ENCODE peak calls at places on chromosomes 6 and 20, in seven cellular contexts. M is lower leg skin, K is uterus, X is K562, Q is breast epithelium, P is HepG2, L is upper lobe of left lung. T is an unnamed sample.

GRCh38 chr6:144468709-144469108 is 183.6 kb downstream of the UTRN start:
- DNase-seq in M (no peak), K (no peak), X (peak; percentile 30), Q (no peak), P (no peak), L (peak; percentile 20), T (no peak)

GRCh38 chr6:26598267-26598666 is 1.5 kb downstream of the ABT1 start:
- DNase-seq in M (no peak), K (peak; percentile 30), X (no peak), Q (no peak), P (no peak), L (peak; percentile 68), T (no peak)

GRCh38 chr20:1215386-1216170 is 10.3 kb upstream of the RAD21L1 start:
- DNase-seq in M (no peak), K (no peak), X (peak; percentile 84), Q (no peak), P (no peak), L (no peak), T (no peak)

GRCh38 chr20:9068896-9069663 is at the start of gene PLCB4:
- DNase-seq in M (peak; percentile 88), K (peak; percentile 36), X (peak; percentile 27), Q (peak; percentile 64), P (no peak), L (peak; percentile 88), T (peak; percentile 38)

GRCh38 chr20:46894971-46895905 is 595 bp downstream of the EYA2 start:
- DNase-seq in M (peak; percentile 83), K (no peak), X (no peak), Q (no peak), P (no peak), L (no peak), T (no peak)

GRCh38 chr6:84453499-84453898 is 226.1 kb upstream of the CEP162 start:
- DNase-seq in M (no peak), K (no peak), X (no peak), Q (no peak), P (no peak), L (no peak), T (no peak)

GRCh38 chr20:10536531-10536930 is 101.4 kb downstream of the SLX4IP start:
- DNase-seq in M (no peak), K (no peak), X (no peak), Q (peak; percentile 56), P (peak; percentile 61), L (no peak), T (peak; percentile 77)

GRCh38 chr20:64065973-64066341 is 3.0 kb downstream of the TCEA2 start:
- DNase-seq in M (no peak), K (no peak), X (peak; percentile 75), Q (no peak), P (no peak), L (peak; percentile 46), T (no peak)

GRCh38 chr6:162576009-162576408 is 151.6 kb downstream of the PRKN start:
- DNase-seq in M (no peak), K (no peak), X (no peak), Q (no peak), P (no peak), L (no peak), T (no peak)

GRCh38 chr6:45327956-45328522 is at the start of gene RUNX2:
- DNase-seq in M (no peak), K (no peak), X (no peak), Q (no peak), P (no peak), L (no peak), T (no peak)

GRCh38 chr20:18279231-18279630 is 9.1 kb upstream of the ZNF133 start:
- DNase-seq in M (no peak), K (no peak), X (no peak), Q (no peak), P (no peak), L (no peak), T (no peak)

GRCh38 chr6:36697481-36697903 is at the start of gene RAB44:
- DNase-seq in M (peak; percentile 82), K (no peak), X (no peak), Q (no peak), P (no peak), L (no peak), T (no peak)

GRCh38 chr20:640674-641515 is 12.1 kb downstream of the SRXN1 start:
- DNase-seq in M (no peak), K (no peak), X (no peak), Q (no peak), P (no peak), L (no peak), T (no peak)

GRCh38 chr6:138757131-138757530 is 16.4 kb upstream of the CCDC28A start:
- DNase-seq in M (no peak), K (no peak), X (no peak), Q (no peak), P (no peak), L (no peak), T (no peak)

GRCh38 chr6:64497634-64498033 is 862.0 kb downstream of the PHF3 start:
- DNase-seq in M (no peak), K (no peak), X (no peak), Q (no peak), P (no peak), L (no peak), T (no peak)

GRCh38 chr6:133551847-133552331 is 310.7 kb downstream of the EYA4 start:
- DNase-seq in M (peak; percentile 80), K (peak; percentile 30), X (no peak), Q (no peak), P (no peak), L (no peak), T (peak; percentile 34)

GRCh38 chr6:149032599-149033405 is 284.7 kb upstream of the TAB2 start:
- DNase-seq in M (no peak), K (peak; percentile 64), X (no peak), Q (no peak), P (peak; percentile 98), L (no peak), T (peak; percentile 54)

GRCh38 chr6:29488874-29489273 is 1.1 kb upstream of the MAS1L start:
- DNase-seq in M (no peak), K (no peak), X (no peak), Q (no peak), P (no peak), L (no peak), T (no peak)

GRCh38 chr6:49526598-49526997 is 23.9 kb upstream of the C6orf141 start:
- DNase-seq in M (no peak), K (no peak), X (no peak), Q (no peak), P (no peak), L (no peak), T (no peak)

GRCh38 chr6:44277763-44278162 is 7.5 kb downstream of the TMEM151B start:
- DNase-seq in M (no peak), K (no peak), X (no peak), Q (no peak), P (no peak), L (peak; percentile 25), T (no peak)

GRCh38 chr6:130046711-130047439 is 28.5 kb downstream of the L3MBTL3 start:
- DNase-seq in M (no peak), K (no peak), X (no peak), Q (no peak), P (no peak), L (no peak), T (no peak)

GRCh38 chr6:162119349-162119748 is 608.2 kb downstream of the PRKN start:
- DNase-seq in M (peak; percentile 88), K (no peak), X (no peak), Q (no peak), P (no peak), L (no peak), T (no peak)

GRCh38 chr6:53547815-53548496 is 3.1 kb upstream of the GCLC start:
- DNase-seq in M (peak; percentile 99), K (peak; percentile 97), X (peak; percentile 98), Q (peak; percentile 96), P (peak; percentile 94), L (peak; percentile 99), T (peak; percentile 99)
- TF ChIP-seq POLR2A in M (no peak), K (peak; percentile 86), X (no peak), Q (peak; percentile 39), P (peak; percentile 86), L (peak; percentile 69), T (peak; percentile 73)

GRCh38 chr6:82142524-82142923 is 105.0 kb downstream of the IBTK start:
- DNase-seq in M (no peak), K (no peak), X (no peak), Q (no peak), P (no peak), L (no peak), T (no peak)
- H3K4me3 ChIP-seq in M (no peak overlapping the region), K (no peak overlapping the region), X (no peak overlapping the region), Q (no peak overlapping the region), P (no peak overlapping the region), L (no peak overlapping the region), T (no peak overlapping the region)

GRCh38 chr6:158517038-158517437 is 42.9 kb upstream of the TMEM181 start:
- DNase-seq in M (no peak), K (no peak), X (no peak), Q (no peak), P (no peak), L (no peak), T (no peak)

GRCh38 chr6:158517581-158517980 is 42.3 kb upstream of the TMEM181 start:
- DNase-seq in M (no peak), K (no peak), X (no peak), Q (no peak), P (no peak), L (no peak), T (no peak)

GRCh38 chr6:158519354-158519753 is 40.5 kb upstream of the TMEM181 start:
- DNase-seq in M (no peak), K (no peak), X (no peak), Q (no peak), P (no peak), L (no peak), T (no peak)

GRCh38 chr6:158519761-158520160 is 40.1 kb upstream of the TMEM181 start:
- DNase-seq in M (no peak), K (no peak), X (no peak), Q (no peak), P (no peak), L (no peak), T (no peak)

DNA sequence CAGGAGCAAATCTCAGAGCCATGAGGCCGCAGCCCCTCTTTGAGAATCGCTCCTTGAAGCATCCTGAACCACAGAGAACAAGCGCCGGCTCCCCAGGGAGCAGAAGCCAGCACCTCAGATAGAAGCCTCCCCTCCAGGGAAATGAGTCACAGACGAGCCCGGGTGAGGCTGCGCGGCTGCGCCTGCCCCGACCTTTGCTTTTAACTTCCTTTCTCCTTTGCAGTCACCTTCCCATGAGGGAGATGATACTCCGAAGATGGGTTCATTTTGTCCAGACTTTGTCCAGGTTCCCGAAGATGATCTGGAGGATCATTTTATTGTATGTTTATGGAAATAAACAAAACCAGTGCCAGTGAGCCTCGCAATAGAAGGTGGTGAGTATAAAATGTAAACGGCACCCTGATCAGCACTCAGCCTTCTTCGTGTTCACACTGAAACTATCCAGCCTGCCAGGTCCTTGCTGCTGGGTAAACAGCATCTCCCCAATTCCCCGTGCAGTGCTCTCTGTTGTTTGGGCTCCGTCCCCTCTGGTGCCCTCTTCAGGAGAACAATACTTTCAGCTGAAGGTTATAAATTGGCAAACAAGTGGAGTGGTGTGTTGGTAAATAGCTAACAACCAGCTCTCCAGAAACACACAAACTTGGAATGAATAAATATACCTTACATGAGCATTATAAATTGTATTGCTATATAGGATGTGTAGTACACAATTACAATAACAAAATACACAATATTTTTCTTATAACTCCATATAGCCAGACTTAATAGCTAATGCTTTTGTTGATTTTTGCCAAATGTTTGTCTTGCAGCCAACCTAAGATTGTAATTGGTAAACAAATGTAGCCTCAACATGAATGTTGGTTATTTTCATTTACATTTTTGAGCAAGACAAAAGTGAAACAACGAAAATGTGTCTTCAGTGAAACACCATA is 41.4 kb upstream of the TMEM181 start:
- DNase-seq in M (no peak), K (peak; percentile 52), X (peak; percentile 73), Q (no peak), P (peak; percentile 55), L (peak; percentile 84), T (peak; percentile 76)
- TF ChIP-seq POLR2A in M (no peak), K (no peak), X (no peak), Q (no peak), P (no peak), L (no peak), T (no peak)

GRCh38 chr6:4369616-4370015 is 234.2 kb upstream of the ECI2 start:
- DNase-seq in M (no peak), K (no peak), X (no peak), Q (no peak), P (no peak), L (no peak), T (no peak)
- H3K4me3 ChIP-seq in M (no peak overlapping the region), K (no peak overlapping the region), X (no peak overlapping the region), Q (no peak overlapping the region), P (no peak overlapping the region), L (no peak overlapping the region), T (no peak overlapping the region)

T was measured in body of pancreas.